ENCODE peak calls at places on chromosomes 11 and 22, in five cellular contexts. R is upper lobe of left lung, Z is sigmoid colon, P is HCT116, M is transverse colon. W is an unnamed sample.
A peak's percentile ranks its signal among the peaks of the same experiment; 100 is the strongest.

GRCh38 chr11:116786966-116787365 is 857 bp downstream of the ZPR1 start:
- DNase-seq in R (no peak), Z (no peak), P (no peak), M (no peak), W (no peak)

GRCh38 chr22:26828311-26828710 is 170.9 kb downstream of the MIAT start:
- DNase-seq in R (no peak), Z (no peak), P (no peak), M (no peak), W (no peak)

GRCh38 chr11:75800136-75800675 is 14.8 kb upstream of the UVRAG start:
- DNase-seq in R (no peak), Z (no peak), P (no peak), M (no peak), W (no peak)

GRCh38 chr22:41057076-41057475 is 35.3 kb upstream of the EP300 start:
- DNase-seq in R (no peak), Z (no peak), P (no peak), M (no peak), W (no peak)

GRCh38 chr22:47030143-47030641 is 267.7 kb downstream of the TBC1D22A start:
- DNase-seq in R (no peak), Z (peak; percentile 76), P (no peak), M (no peak), W (no peak)

GRCh38 chr11:59706518-59707285 is 6.9 kb downstream of the OR10V1 start:
- DNase-seq in R (no peak), Z (no peak), P (peak; percentile 50), M (peak; percentile 14), W (no peak)

GRCh38 chr11:122248939-122249338 is 132.9 kb upstream of the BLID start:
- DNase-seq in R (no peak), Z (no peak), P (no peak), M (no peak), W (no peak)

GRCh38 chr11:17807034-17807433 is 72.5 kb downstream of the KCNC1 start:
- DNase-seq in R (no peak), Z (no peak), P (no peak), M (no peak), W (no peak)

DNA sequence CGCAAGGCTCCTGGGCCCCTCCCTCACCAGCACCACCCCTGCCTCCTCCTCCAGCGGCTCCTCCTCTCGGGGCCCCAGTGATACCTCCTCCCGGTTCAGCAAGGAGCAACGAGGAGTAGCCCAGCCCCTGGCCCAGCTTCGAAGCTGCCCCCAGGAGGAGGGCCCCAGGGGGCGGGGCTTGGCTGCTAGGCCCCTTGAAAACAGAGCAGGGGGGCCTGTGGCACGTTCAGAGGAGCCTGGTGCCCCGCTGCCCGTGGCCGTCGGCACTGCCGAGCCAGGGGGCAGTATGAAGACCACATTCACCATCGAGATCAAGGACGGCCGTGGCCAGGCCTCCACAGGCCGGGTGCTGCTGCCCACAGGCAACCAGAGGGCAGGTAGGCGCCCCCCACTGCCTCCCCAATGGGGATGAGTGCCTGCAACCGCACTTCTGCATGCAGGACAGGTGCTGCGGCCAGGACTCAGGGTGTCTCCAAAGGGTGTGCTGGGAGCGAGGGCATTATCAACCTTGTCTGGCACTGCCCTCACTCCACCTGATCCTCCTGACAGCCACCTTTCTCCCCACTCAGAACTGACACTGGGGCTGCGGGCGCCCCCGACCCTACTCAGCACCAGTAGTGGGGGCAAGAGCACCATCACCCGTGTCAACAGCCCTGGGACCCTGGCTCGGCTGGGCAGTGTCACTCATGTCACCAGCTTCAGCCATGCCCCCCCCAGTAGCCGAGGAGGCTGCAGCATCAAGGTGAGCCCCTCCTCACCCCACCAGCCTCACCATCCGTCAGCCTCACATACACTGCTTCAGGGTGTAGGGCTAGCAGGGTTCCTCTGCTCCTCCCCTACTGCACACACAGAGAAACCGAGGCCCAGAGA is 10.2 kb downstream of the SMTN start:
- DNase-seq in R (no peak), Z (peak; percentile 98), P (no peak), M (peak; percentile 62), W (no peak)
- TF ChIP-seq POLR2AphosphoS5 in R (no peak), Z (peak; percentile 97), P (no peak), M (peak; percentile 79), W (peak; percentile 60)

GRCh38 chr11:63915961-63916836 is 765 bp downstream of the RCOR2 start:
- DNase-seq in R (peak; percentile 91), Z (no peak), P (no peak), M (peak; percentile 61), W (no peak)

GRCh38 chr11:63916837-63917684 is at the start of gene RCOR2:
- DNase-seq in R (peak; percentile 93), Z (peak; percentile 91), P (no peak), M (peak; percentile 79), W (no peak)

GRCh38 chr11:63919267-63920125 is 2.5 kb upstream of the RCOR2 start:
- DNase-seq in R (peak; percentile 87), Z (no peak), P (no peak), M (peak; percentile 50), W (no peak)

GRCh38 chr11:63918576-63919171 is 1.7 kb upstream of the RCOR2 start:
- DNase-seq in R (no peak), Z (no peak), P (no peak), M (no peak), W (no peak)

GRCh38 chr11:63917685-63918523 is 940 bp upstream of the RCOR2 start:
- DNase-seq in R (peak; percentile 88), Z (peak; percentile 82), P (peak; percentile 68), M (peak; percentile 62), W (no peak)
- TF ChIP-seq POLR2A in R (no peak), Z (no peak), P (no peak), M (no peak), W (no peak)

GRCh38 chr11:69611548-69612526 is 29.1 kb upstream of the CCND1 start:
- DNase-seq in R (no peak), Z (no peak), P (no peak), M (no peak), W (no peak)

GRCh38 chr11:69617220-69617619 is 23.7 kb upstream of the CCND1 start:
- DNase-seq in R (no peak), Z (no peak), P (no peak), M (no peak), W (no peak)

GRCh38 chr11:69615545-69616278 is 25.2 kb upstream of the CCND1 start:
- DNase-seq in R (peak; percentile 54), Z (no peak), P (no peak), M (no peak), W (no peak)

GRCh38 chr11:69614085-69614484 is 26.9 kb upstream of the CCND1 start:
- DNase-seq in R (no peak), Z (no peak), P (no peak), M (no peak), W (no peak)

DNA sequence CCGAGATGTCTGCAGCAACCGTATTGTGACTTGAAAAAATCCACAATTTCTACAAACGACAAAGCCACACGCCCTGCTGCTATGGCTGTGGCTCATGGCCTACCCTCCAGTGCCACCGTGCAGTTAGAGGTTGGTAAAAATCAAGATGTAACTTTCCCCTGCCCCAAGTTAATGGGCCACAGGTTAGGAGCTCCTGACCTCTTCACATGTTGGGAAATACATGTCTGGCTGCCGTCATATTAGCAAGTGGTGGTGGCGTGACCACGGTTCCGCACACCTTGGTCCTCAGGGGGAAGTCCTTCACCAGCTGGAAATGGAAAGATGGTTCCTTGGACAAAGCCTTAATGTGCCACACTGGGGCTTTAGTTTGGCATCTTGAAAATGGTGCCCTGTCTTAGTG is 27.4 kb upstream of the CCND1 start:
- DNase-seq in R (no peak), Z (no peak), P (no peak), M (no peak), W (no peak)
- TF ChIP-seq CTCF in R (no peak), Z (no peak), P (no peak), M (no peak), W (no peak)

DNA sequence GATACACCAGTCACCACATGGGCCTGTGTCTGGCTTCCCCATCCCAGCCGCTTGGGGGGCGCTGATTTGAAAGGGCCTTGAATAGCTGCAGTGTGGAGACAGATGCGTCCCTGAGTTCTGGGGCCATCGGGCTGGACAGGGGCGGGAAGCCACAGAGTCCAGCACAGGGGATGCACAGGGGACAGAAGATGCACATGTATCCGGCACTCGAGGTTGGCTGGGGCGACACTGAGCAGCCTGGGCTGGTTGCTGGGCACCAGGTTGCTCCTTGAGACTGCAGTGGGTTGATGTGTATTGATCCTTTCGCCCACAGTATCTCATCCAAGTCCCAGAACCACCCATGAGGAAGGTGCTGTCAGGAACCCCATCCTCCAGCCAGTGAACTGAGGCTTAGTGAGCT is 99.3 kb upstream of the SYT13 start:
- DNase-seq in R (no peak), Z (no peak), P (no peak), M (no peak), W (no peak)
- TF ChIP-seq POLR2AphosphoS5 in R (no peak), Z (no peak), P (no peak), M (no peak), W (no peak)

GRCh38 chr11:67629386-67630229 is at the start of gene NUDT8:
- DNase-seq in R (peak; percentile 98), Z (peak; percentile 93), P (peak; percentile 63), M (peak; percentile 90), W (no peak)
- TF ChIP-seq POLR2A in R (no peak), Z (no peak), P (peak; percentile 81), M (no peak), W (peak; percentile 33)

GRCh38 chr22:27990451-27990840 is 71.4 kb upstream of the PITPNB start:
- DNase-seq in R (no peak), Z (peak; percentile 46), P (no peak), M (no peak), W (no peak)

GRCh38 chr22:27989758-27990450 is 70.8 kb upstream of the PITPNB start:
- DNase-seq in R (no peak), Z (peak; percentile 59), P (no peak), M (no peak), W (no peak)

GRCh38 chr22:27991586-27992293 is 72.7 kb upstream of the PITPNB start:
- DNase-seq in R (no peak), Z (peak; percentile 33), P (no peak), M (no peak), W (no peak)

GRCh38 chr22:27992294-27993165 is 73.5 kb upstream of the PITPNB start:
- DNase-seq in R (no peak), Z (peak; percentile 60), P (no peak), M (no peak), W (no peak)

DNA sequence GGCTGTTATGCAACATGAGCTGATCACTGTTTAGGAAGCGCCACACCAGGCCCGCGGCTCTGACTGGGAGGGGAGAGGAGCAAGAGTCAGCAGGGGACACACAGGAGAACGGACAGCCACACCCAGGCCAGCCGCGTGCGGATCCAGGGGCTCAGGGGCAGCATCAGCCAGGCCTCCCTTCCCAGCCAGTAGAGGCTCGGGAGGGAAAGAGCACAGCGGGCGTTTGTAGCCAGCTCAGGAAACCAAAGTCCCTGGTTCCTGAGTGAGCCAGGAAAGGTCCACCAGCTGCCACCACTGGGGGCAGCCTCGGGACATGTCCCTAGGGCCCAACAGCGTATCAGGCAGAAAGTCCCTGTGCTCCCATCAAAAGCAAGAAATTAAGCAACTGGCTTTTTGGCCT is 71.8 kb upstream of the PITPNB start:
- DNase-seq in R (no peak), Z (peak; percentile 88), P (peak; percentile 32), M (peak; percentile 15), W (no peak)
- TF ChIP-seq CTCF in R (peak; percentile 37), Z (peak; percentile 24), P (peak; percentile 67), M (peak; percentile 34), W (no peak)

DNA sequence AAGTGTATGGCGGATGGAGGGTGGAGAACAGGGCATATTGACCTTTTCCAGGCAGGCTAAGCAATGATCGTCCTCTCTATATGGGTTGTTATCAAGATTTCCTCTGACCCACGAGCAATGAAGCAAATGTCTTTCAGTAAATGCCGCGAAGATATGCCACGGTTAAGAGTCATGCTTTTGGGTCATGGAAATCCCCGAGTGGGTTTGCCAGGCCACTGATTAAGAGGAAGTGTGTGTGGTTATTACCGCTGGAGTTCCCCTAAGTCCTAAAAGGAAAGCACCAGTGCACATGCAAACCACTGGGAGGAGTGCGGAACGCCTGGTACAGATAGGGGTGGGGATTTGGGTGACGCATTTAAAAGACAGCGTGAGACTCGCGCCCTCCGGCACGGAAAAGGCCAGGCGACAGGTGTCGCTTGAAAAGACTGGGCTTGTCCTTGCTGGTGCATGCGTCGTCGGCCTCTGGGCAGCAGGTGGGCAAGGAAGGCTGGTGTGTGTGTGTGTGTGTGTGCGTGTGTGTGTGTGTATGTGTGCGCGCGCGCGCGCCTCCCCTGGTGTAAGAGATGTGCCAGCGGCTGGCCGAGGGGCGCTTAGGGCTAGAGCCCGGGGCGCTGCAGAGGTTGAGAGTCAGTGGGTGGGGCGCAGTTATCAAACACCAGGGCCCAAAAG is at the start of gene BIRC3:
- DNase-seq in R (peak; percentile 94), Z (peak; percentile 92), P (peak; percentile 91), M (peak; percentile 94), W (peak; percentile 97)
- TF ChIP-seq POLR2AphosphoS5 in R (peak; percentile 97), Z (peak; percentile 85), P (peak; percentile 75), M (peak; percentile 72), W (peak; percentile 89)

W was measured in vagina.